ENCODE peak calls at places on chromosomes 6 and 20, in ten cellular contexts. One of them, this sample, is unnamed.

GRCh38 chr6:131807644-131808459 is at the start of gene ENPP1:
- DNase-seq in AG04450: no peak
- DNase-seq in A549: peak; percentile 65
- DNase-seq in testis: peak; percentile 73
- DNase-seq in astrocyte: peak; percentile 47
- DNase-seq in IMR-90: peak; percentile 62
- DNase-seq in mammary epithelial cell: peak; percentile 39
- DNase-seq in heart right ventricle: peak; percentile 80
- DNase-seq in brain microvascular endothelial cell: no peak
- DNase-seq in endothelial cell of umbilical vein: peak; percentile 45
- DNase-seq in this sample: peak; percentile 79

GRCh38 chr20:48217191-48217590 is 431.9 kb upstream of the SULF2 start:
- DNase-seq in AG04450: no peak
- DNase-seq in A549: no peak
- DNase-seq in testis: no peak
- DNase-seq in astrocyte: no peak
- DNase-seq in IMR-90: no peak
- DNase-seq in mammary epithelial cell: no peak
- DNase-seq in heart right ventricle: no peak
- DNase-seq in brain microvascular endothelial cell: no peak
- DNase-seq in endothelial cell of umbilical vein: no peak
- DNase-seq in this sample: no peak

GRCh38 chr20:39645130-39645529 is 683.0 kb downstream of the DHX35 start:
- DNase-seq in AG04450: no peak
- DNase-seq in A549: no peak
- DNase-seq in testis: no peak
- DNase-seq in astrocyte: no peak
- DNase-seq in IMR-90: no peak
- DNase-seq in mammary epithelial cell: no peak
- DNase-seq in heart right ventricle: no peak
- DNase-seq in brain microvascular endothelial cell: no peak
- DNase-seq in endothelial cell of umbilical vein: peak; percentile 51
- DNase-seq in this sample: no peak

GRCh38 chr20:40294747-40295146 is 394.3 kb downstream of the MAFB start:
- DNase-seq in AG04450: no peak
- DNase-seq in A549: no peak
- DNase-seq in testis: no peak
- DNase-seq in astrocyte: no peak
- DNase-seq in IMR-90: no peak
- DNase-seq in mammary epithelial cell: no peak
- DNase-seq in heart right ventricle: no peak
- DNase-seq in brain microvascular endothelial cell: no peak
- DNase-seq in endothelial cell of umbilical vein: peak; percentile 96
- DNase-seq in this sample: no peak

GRCh38 chr6:43842231-43842794 is 72.3 kb downstream of the VEGFA start:
- DNase-seq in AG04450: no peak
- DNase-seq in A549: no peak
- DNase-seq in testis: no peak
- DNase-seq in astrocyte: peak; percentile 81
- DNase-seq in IMR-90: peak; percentile 72
- DNase-seq in mammary epithelial cell: no peak
- DNase-seq in heart right ventricle: no peak
- DNase-seq in brain microvascular endothelial cell: no peak
- DNase-seq in endothelial cell of umbilical vein: no peak
- DNase-seq in this sample: no peak

GRCh38 chr20:36544134-36545018 is 3.1 kb downstream of the MYL9 start:
- DNase-seq in AG04450: no peak
- DNase-seq in A549: no peak
- DNase-seq in testis: no peak
- DNase-seq in astrocyte: peak; percentile 73
- DNase-seq in IMR-90: peak; percentile 68
- DNase-seq in mammary epithelial cell: peak; percentile 40
- DNase-seq in heart right ventricle: peak; percentile 61
- DNase-seq in brain microvascular endothelial cell: peak; percentile 36
- DNase-seq in endothelial cell of umbilical vein: peak; percentile 11
- DNase-seq in this sample: no peak

GRCh38 chr6:148464319-148465010 is 121.8 kb downstream of the SASH1 start:
- DNase-seq in AG04450: no peak
- DNase-seq in A549: peak; percentile 32
- DNase-seq in testis: peak; percentile 82
- DNase-seq in astrocyte: peak; percentile 50
- DNase-seq in IMR-90: peak; percentile 79
- DNase-seq in mammary epithelial cell: peak; percentile 42
- DNase-seq in heart right ventricle: peak; percentile 48
- DNase-seq in brain microvascular endothelial cell: peak; percentile 75
- DNase-seq in endothelial cell of umbilical vein: peak; percentile 86
- DNase-seq in this sample: peak; percentile 70

GRCh38 chr6:1024161-1024560 is 287.7 kb upstream of the FOXQ1 start:
- DNase-seq in AG04450: no peak
- DNase-seq in A549: no peak
- DNase-seq in testis: no peak
- DNase-seq in astrocyte: no peak
- DNase-seq in IMR-90: no peak
- DNase-seq in mammary epithelial cell: no peak
- DNase-seq in heart right ventricle: no peak
- DNase-seq in brain microvascular endothelial cell: no peak
- DNase-seq in endothelial cell of umbilical vein: no peak
- DNase-seq in this sample: no peak

GRCh38 chr20:61251529-61252393 is at the start of gene CDH4:
- DNase-seq in AG04450: no peak
- DNase-seq in A549: peak; percentile 41
- DNase-seq in testis: no peak
- DNase-seq in astrocyte: no peak
- DNase-seq in IMR-90: no peak
- DNase-seq in mammary epithelial cell: peak; percentile 53
- DNase-seq in heart right ventricle: no peak
- DNase-seq in brain microvascular endothelial cell: no peak
- DNase-seq in endothelial cell of umbilical vein: no peak
- DNase-seq in this sample: no peak

GRCh38 chr20:61254881-61255589 is 3.0 kb downstream of the CDH4 start:
- DNase-seq in AG04450: no peak
- DNase-seq in A549: no peak
- DNase-seq in testis: no peak
- DNase-seq in astrocyte: peak; percentile 72
- DNase-seq in IMR-90: peak; percentile 57
- DNase-seq in mammary epithelial cell: peak; percentile 80
- DNase-seq in heart right ventricle: no peak
- DNase-seq in brain microvascular endothelial cell: no peak
- DNase-seq in endothelial cell of umbilical vein: no peak
- DNase-seq in this sample: no peak

GRCh38 chr20:61253640-61254511 is 1.8 kb downstream of the CDH4 start:
- DNase-seq in AG04450: no peak
- DNase-seq in A549: peak; percentile 18
- DNase-seq in testis: peak; percentile 17
- DNase-seq in astrocyte: peak; percentile 51
- DNase-seq in IMR-90: peak; percentile 27
- DNase-seq in mammary epithelial cell: peak; percentile 23
- DNase-seq in heart right ventricle: no peak
- DNase-seq in brain microvascular endothelial cell: no peak
- DNase-seq in endothelial cell of umbilical vein: no peak
- DNase-seq in this sample: no peak

GRCh38 chr20:61252601-61253263 is 671 bp downstream of the CDH4 start:
- DNase-seq in AG04450: no peak
- DNase-seq in A549: peak; percentile 32
- DNase-seq in testis: no peak
- DNase-seq in astrocyte: no peak
- DNase-seq in IMR-90: peak; percentile 9
- DNase-seq in mammary epithelial cell: peak; percentile 32
- DNase-seq in heart right ventricle: no peak
- DNase-seq in brain microvascular endothelial cell: no peak
- DNase-seq in endothelial cell of umbilical vein: no peak
- DNase-seq in this sample: no peak

DNA sequence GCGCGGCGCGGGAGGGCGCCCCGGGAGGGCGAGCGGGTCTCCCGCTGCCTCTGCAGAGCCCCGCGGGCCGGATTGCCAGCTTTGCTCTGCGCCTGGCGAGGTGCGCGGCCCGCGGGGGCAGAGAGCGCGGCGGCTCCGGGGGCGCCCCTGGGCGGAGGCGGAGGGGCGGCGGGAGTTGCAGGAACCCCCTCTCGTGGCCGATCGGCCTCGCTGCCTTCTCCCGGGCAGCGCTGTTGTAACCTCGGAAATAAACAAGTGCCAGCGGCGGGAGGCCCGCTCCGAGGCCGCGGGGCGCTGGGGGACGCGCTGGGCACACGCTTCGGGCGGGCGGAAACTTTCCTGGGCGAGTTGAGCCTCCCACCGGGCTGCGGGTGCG is 1.2 kb downstream of the CDH4 start:
- DNase-seq in AG04450: no peak
- DNase-seq in A549: peak; percentile 60
- DNase-seq in testis: no peak
- DNase-seq in astrocyte: no peak
- DNase-seq in IMR-90: peak; percentile 45
- DNase-seq in mammary epithelial cell: no peak
- DNase-seq in heart right ventricle: no peak
- DNase-seq in brain microvascular endothelial cell: no peak
- DNase-seq in endothelial cell of umbilical vein: no peak
- DNase-seq in this sample: no peak
- TF ChIP-seq CTCF in AG04450: peak; percentile 44
- TF ChIP-seq CTCF in A549: no peak
- TF ChIP-seq CTCF in testis: no peak
- TF ChIP-seq CTCF in astrocyte: no peak
- TF ChIP-seq CTCF in IMR-90: peak; percentile 32
- TF ChIP-seq CTCF in mammary epithelial cell: peak; percentile 8
- TF ChIP-seq CTCF in heart right ventricle: peak; percentile 22
- TF ChIP-seq CTCF in brain microvascular endothelial cell: peak; percentile 52
- TF ChIP-seq CTCF in endothelial cell of umbilical vein: peak; percentile 1
- TF ChIP-seq CTCF in this sample: no peak

GRCh38 chr6:169175360-169175887 is 78.2 kb downstream of the THBS2 start:
- DNase-seq in AG04450: no peak
- DNase-seq in A549: no peak
- DNase-seq in testis: no peak
- DNase-seq in astrocyte: no peak
- DNase-seq in IMR-90: no peak
- DNase-seq in mammary epithelial cell: no peak
- DNase-seq in heart right ventricle: no peak
- DNase-seq in brain microvascular endothelial cell: no peak
- DNase-seq in endothelial cell of umbilical vein: no peak
- DNase-seq in this sample: no peak

GRCh38 chr6:169176361-169176991 is 77.2 kb downstream of the THBS2 start:
- DNase-seq in AG04450: no peak
- DNase-seq in A549: no peak
- DNase-seq in testis: no peak
- DNase-seq in astrocyte: no peak
- DNase-seq in IMR-90: no peak
- DNase-seq in mammary epithelial cell: no peak
- DNase-seq in heart right ventricle: no peak
- DNase-seq in brain microvascular endothelial cell: no peak
- DNase-seq in endothelial cell of umbilical vein: no peak
- DNase-seq in this sample: no peak

GRCh38 chr6:169173532-169174268 is 79.9 kb downstream of the THBS2 start:
- DNase-seq in AG04450: no peak
- DNase-seq in A549: no peak
- DNase-seq in testis: no peak
- DNase-seq in astrocyte: peak; percentile 62
- DNase-seq in IMR-90: peak; percentile 33
- DNase-seq in mammary epithelial cell: peak; percentile 90
- DNase-seq in heart right ventricle: no peak
- DNase-seq in brain microvascular endothelial cell: no peak
- DNase-seq in endothelial cell of umbilical vein: no peak
- DNase-seq in this sample: no peak

GRCh38 chr6:169172946-169173345 is 80.7 kb downstream of the THBS2 start:
- DNase-seq in AG04450: no peak
- DNase-seq in A549: no peak
- DNase-seq in testis: no peak
- DNase-seq in astrocyte: no peak
- DNase-seq in IMR-90: no peak
- DNase-seq in mammary epithelial cell: no peak
- DNase-seq in heart right ventricle: no peak
- DNase-seq in brain microvascular endothelial cell: no peak
- DNase-seq in endothelial cell of umbilical vein: no peak
- DNase-seq in this sample: no peak

DNA sequence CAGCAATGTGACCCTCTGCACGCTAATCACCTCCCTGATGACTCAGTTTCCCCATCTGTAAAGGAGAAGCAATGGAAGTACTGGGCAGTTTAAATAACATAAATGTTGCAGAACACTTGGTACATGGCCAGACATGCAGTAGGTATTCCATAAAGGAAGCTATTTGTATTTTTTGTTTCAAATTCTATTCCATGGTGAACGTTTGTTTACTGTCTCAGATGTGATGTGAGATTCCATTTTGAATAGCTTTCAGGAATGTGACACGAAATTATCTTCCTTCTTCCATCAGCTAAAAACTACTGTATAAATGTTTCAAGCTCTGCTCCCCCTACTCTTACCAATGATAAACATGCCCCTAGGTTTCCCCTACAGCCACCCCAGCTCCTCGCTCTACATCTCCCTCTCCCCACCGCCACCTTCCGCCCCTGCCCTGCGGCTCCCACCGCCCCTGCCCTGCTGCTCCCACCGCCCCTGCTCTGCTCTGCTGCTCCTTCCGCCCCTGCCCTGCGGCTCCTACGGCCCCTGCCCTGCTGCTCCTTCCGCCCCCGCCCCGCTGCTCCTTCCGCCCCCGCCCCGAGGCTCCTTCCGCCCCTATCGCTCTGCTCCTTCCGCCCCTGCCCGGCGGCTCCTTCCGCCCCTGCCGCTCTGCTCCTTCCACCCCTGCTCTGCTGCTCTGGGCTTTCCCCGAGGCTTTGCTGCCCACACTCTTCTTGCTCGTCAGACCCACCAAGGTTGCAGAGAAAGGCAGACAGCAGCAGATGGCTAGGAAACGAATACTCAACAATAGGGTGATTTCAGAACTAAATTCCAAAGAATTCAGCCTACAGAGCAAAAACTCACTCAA is 78.9 kb downstream of the THBS2 start:
- DNase-seq in AG04450: no peak
- DNase-seq in A549: no peak
- DNase-seq in testis: no peak
- DNase-seq in astrocyte: no peak
- DNase-seq in IMR-90: no peak
- DNase-seq in mammary epithelial cell: no peak
- DNase-seq in heart right ventricle: no peak
- DNase-seq in brain microvascular endothelial cell: no peak
- DNase-seq in endothelial cell of umbilical vein: no peak
- DNase-seq in this sample: no peak
- H3K27ac ChIP-seq in AG04450: no peak overlapping the region
- H3K27ac ChIP-seq in A549: no peak overlapping the region
- H3K27ac ChIP-seq in testis: no peak overlapping the region
- H3K27ac ChIP-seq in astrocyte: no peak overlapping the region
- H3K27ac ChIP-seq in IMR-90: no peak overlapping the region
- H3K27ac ChIP-seq in mammary epithelial cell: no peak overlapping the region
- H3K27ac ChIP-seq in heart right ventricle: no peak overlapping the region
- H3K27ac ChIP-seq in brain microvascular endothelial cell: no peak overlapping the region
- H3K27ac ChIP-seq in endothelial cell of umbilical vein: no peak overlapping the region
- H3K27ac ChIP-seq in this sample: no peak overlapping the region

GRCh38 chr20:60086936-60087562 is 128.8 kb downstream of the CDH26 start:
- DNase-seq in AG04450: no peak
- DNase-seq in A549: no peak
- DNase-seq in testis: no peak
- DNase-seq in astrocyte: no peak
- DNase-seq in IMR-90: no peak
- DNase-seq in mammary epithelial cell: peak; percentile 35
- DNase-seq in heart right ventricle: no peak
- DNase-seq in brain microvascular endothelial cell: no peak
- DNase-seq in endothelial cell of umbilical vein: no peak
- DNase-seq in this sample: no peak

GRCh38 chr20:60085551-60086132 is 127.4 kb downstream of the CDH26 start:
- DNase-seq in AG04450: no peak
- DNase-seq in A549: no peak
- DNase-seq in testis: no peak
- DNase-seq in astrocyte: no peak
- DNase-seq in IMR-90: no peak
- DNase-seq in mammary epithelial cell: no peak
- DNase-seq in heart right ventricle: no peak
- DNase-seq in brain microvascular endothelial cell: no peak
- DNase-seq in endothelial cell of umbilical vein: no peak
- DNase-seq in this sample: no peak

GRCh38 chr20:60091284-60091683 is 133.1 kb downstream of the CDH26 start:
- DNase-seq in AG04450: no peak
- DNase-seq in A549: no peak
- DNase-seq in testis: no peak
- DNase-seq in astrocyte: no peak
- DNase-seq in IMR-90: no peak
- DNase-seq in mammary epithelial cell: no peak
- DNase-seq in heart right ventricle: no peak
- DNase-seq in brain microvascular endothelial cell: no peak
- DNase-seq in endothelial cell of umbilical vein: no peak
- DNase-seq in this sample: no peak

GRCh38 chr20:60087563-60088105 is 129.4 kb downstream of the CDH26 start:
- DNase-seq in AG04450: no peak
- DNase-seq in A549: no peak
- DNase-seq in testis: no peak
- DNase-seq in astrocyte: no peak
- DNase-seq in IMR-90: no peak
- DNase-seq in mammary epithelial cell: no peak
- DNase-seq in heart right ventricle: peak; percentile 46
- DNase-seq in brain microvascular endothelial cell: no peak
- DNase-seq in endothelial cell of umbilical vein: no peak
- DNase-seq in this sample: no peak

DNA sequence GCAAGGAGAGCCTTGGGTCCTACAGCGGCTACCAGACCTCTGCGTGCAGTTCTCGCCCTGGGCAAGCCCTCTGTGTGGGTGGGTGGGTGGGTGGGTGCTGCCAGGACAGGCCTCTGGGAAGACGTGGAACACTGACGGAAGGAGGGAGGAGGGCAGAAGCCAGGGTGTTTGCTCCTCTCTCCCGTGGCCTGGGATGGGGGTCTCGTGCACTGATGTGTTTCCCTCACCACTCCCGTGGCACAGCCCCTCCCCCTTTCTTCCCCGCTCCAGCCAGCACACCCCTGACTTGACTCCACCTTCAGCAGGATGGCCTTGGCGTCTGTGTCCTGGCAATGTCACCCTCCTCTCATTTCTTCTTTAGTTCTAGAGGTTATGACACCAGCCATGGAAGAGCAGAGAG is 130.0 kb downstream of the CDH26 start:
- DNase-seq in AG04450: no peak
- DNase-seq in A549: no peak
- DNase-seq in testis: no peak
- DNase-seq in astrocyte: no peak
- DNase-seq in IMR-90: no peak
- DNase-seq in mammary epithelial cell: no peak
- DNase-seq in heart right ventricle: no peak
- DNase-seq in brain microvascular endothelial cell: no peak
- DNase-seq in endothelial cell of umbilical vein: no peak
- DNase-seq in this sample: no peak
- H3K4me3 ChIP-seq in AG04450: no peak overlapping the region
- H3K4me3 ChIP-seq in A549: no peak overlapping the region
- H3K4me3 ChIP-seq in testis: peak overlapping the region; percentile 21
- H3K4me3 ChIP-seq in astrocyte: no peak overlapping the region
- H3K4me3 ChIP-seq in IMR-90: no peak overlapping the region
- H3K4me3 ChIP-seq in mammary epithelial cell: no peak overlapping the region
- H3K4me3 ChIP-seq in heart right ventricle: no peak overlapping the region
- H3K4me3 ChIP-seq in brain microvascular endothelial cell: no peak overlapping the region
- H3K4me3 ChIP-seq in endothelial cell of umbilical vein: no peak overlapping the region
- H3K4me3 ChIP-seq in this sample: no peak overlapping the region

GRCh38 chr6:96521625-96522468 is at the start of gene UFL1:
- DNase-seq in AG04450: peak; percentile 68
- DNase-seq in A549: peak; percentile 35
- DNase-seq in testis: peak; percentile 97
- DNase-seq in astrocyte: peak; percentile 87
- DNase-seq in IMR-90: peak; percentile 90
- DNase-seq in mammary epithelial cell: peak; percentile 87
- DNase-seq in heart right ventricle: peak; percentile 94
- DNase-seq in brain microvascular endothelial cell: peak; percentile 91
- DNase-seq in endothelial cell of umbilical vein: peak; percentile 95
- DNase-seq in this sample: peak; percentile 96
- TF ChIP-seq CTCF in AG04450: no peak
- TF ChIP-seq CTCF in A549: no peak
- TF ChIP-seq CTCF in testis: peak; percentile 22
- TF ChIP-seq CTCF in astrocyte: no peak
- TF ChIP-seq CTCF in IMR-90: no peak
- TF ChIP-seq CTCF in mammary epithelial cell: no peak
- TF ChIP-seq CTCF in heart right ventricle: no peak
- TF ChIP-seq CTCF in brain microvascular endothelial cell: no peak
- TF ChIP-seq CTCF in endothelial cell of umbilical vein: no peak
- TF ChIP-seq CTCF in this sample: no peak